ENCODE peak calls at places on chromosomes 6 and 20, in four cellular contexts. I, S, Y and U are unnamed samples.

GRCh38 chr6:85747654-85748053 is 105.0 kb upstream of the SYNCRIP start:
- DNase-seq in S (peak), Y (no peak), I (no peak), U (no peak)

GRCh38 chr6:39339557-39340555 is 17.4 kb upstream of the KCNK16 start:
- DNase-seq in I (no peak), Y (no peak), S (no peak), U (no peak)

GRCh38 chr20:56843386-56843785 is 214.3 kb downstream of the TFAP2C start:
- DNase-seq in S (no peak), I (no peak), Y (no peak), U (no peak)

GRCh38 chr6:20135677-20136268 is 76.5 kb downstream of the MBOAT1 start:
- DNase-seq in I (no peak), Y (no peak), S (no peak), U (no peak)

GRCh38 chr20:63734946-63735858 is 1.3 kb upstream of the LIME1 start:
- DNase-seq in I (no peak), Y (no peak), S (no peak), U (peak)

GRCh38 chr6:44128020-44128917 is 915 bp downstream of the TMEM63B start:
- DNase-seq in Y (peak), S (peak), I (no peak), U (peak)

GRCh38 chr6:166286831-166287271 is 21.3 kb downstream of the PRR18 start:
- DNase-seq in I (no peak), Y (peak), S (no peak), U (no peak)

GRCh38 chr6:133340557-133340956 is 99.4 kb downstream of the EYA4 start:
- DNase-seq in I (no peak), S (no peak), Y (no peak), U (peak)

GRCh38 chr6:125792680-125793079 is 1.9 kb downstream of the NCOA7 start:
- DNase-seq in I (no peak), Y (no peak), S (no peak), U (no peak)

GRCh38 chr6:139979021-139979721 is 604.7 kb upstream of the CITED2 start:
- DNase-seq in S (no peak), Y (no peak), I (no peak), U (no peak)

GRCh38 chr20:34998331-34998950 is 42.8 kb downstream of the MYH7B start:
- DNase-seq in S (no peak), I (no peak), Y (no peak), U (no peak)

GRCh38 chr6:37583261-37583660 is 83.6 kb upstream of the CCDC167 start:
- DNase-seq in Y (no peak), S (no peak), I (no peak), U (no peak)

GRCh38 chr6:21414065-21414464 is 179.5 kb upstream of the SOX4 start:
- DNase-seq in S (no peak), Y (no peak), I (no peak), U (no peak)

GRCh38 chr6:110180228-110181008 is at the start of gene CDC40:
- DNase-seq in S (peak), I (no peak), Y (peak), U (peak)

GRCh38 chr6:44801188-44801587 is 413.7 kb downstream of the CDC5L start:
- DNase-seq in Y (no peak), S (no peak), I (no peak), U (no peak)

GRCh38 chr20:62410742-62411478 is 3.8 kb upstream of the CABLES2 start:
- DNase-seq in Y (no peak), S (no peak), I (no peak), U (no peak)

GRCh38 chr20:62408640-62409039 is 1.6 kb upstream of the CABLES2 start:
- DNase-seq in Y (no peak), I (no peak), S (no peak), U (no peak)

GRCh38 chr20:62409086-62409853 is 2.2 kb upstream of the CABLES2 start:
- DNase-seq in Y (no peak), I (no peak), S (no peak), U (no peak)

GRCh38 chr20:62411479-62412193 is 4.6 kb upstream of the CABLES2 start:
- DNase-seq in I (no peak), Y (no peak), S (peak), U (no peak)

GRCh38 chr20:62409935-62410741 is 3.1 kb upstream of the CABLES2 start:
- DNase-seq in I (no peak), Y (peak), S (peak), U (peak)
- TF ChIP-seq ELF1 in I (no peak), Y (no peak), S (peak), U (no peak)

DNA sequence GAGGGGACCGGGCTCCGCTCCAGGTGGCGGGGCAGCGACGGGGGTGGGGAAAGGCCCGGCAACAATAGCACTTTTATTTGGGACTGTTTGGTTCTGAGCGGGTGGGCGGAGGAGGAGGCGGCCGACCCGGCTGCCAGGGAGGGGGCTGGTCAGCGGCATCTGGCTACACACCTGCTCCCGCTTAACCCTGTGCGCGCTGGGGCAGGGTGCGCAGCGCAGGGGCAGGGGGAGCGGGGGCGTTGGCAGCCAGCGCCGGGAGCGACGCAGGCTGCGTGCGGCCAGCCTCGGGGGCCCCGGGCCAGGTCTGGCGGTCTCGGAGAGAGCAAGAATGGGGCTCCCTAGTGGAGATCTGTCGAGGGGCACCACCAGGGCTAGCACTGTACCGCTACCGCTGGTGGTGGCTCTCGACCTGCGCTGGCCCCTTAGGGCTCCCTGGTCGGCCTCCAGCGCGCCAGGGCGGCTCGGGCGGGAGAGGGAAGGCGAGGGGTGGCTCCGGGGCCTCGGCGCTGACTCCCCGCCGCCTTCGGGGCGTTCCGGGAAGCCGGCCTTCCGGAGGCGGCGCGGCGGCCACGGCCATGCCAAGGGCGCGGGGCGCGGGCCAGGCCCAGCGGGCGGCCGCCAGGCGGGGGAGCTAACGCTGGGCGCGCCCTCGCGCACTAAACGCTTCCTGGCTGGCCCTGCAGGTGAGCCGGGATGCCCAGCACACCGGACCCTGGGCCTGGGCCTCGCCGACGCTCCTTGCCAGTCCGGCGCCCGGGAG is 92.4 kb downstream of the NCR2 start:
- DNase-seq in S (peak), Y (no peak), I (no peak), U (peak)
- H3K9ac ChIP-seq in S (peak), Y (no peak), I (peak), U (no peak)

GRCh38 chr6:72955666-72956065 is 269.6 kb downstream of the KHDC1L start:
- DNase-seq in I (no peak), Y (peak), S (no peak), U (no peak)
- TF ChIP-seq ELF1 in I (no peak), Y (no peak), S (no peak), U (no peak)

GRCh38 chr6:111823831-111824607 is 49.2 kb downstream of the FYN start:
- DNase-seq in I (no peak), Y (no peak), S (peak), U (no peak)
- H3K9ac ChIP-seq in I (no peak), Y (no peak), S (no peak), U (peak)

GRCh38 chr20:23100754-23101107 is 14.6 kb upstream of the CD93 start:
- DNase-seq in I (no peak), Y (no peak), S (no peak), U (no peak)

GRCh38 chr20:23103284-23104018 is 17.3 kb upstream of the CD93 start:
- DNase-seq in Y (no peak), I (no peak), S (no peak), U (no peak)

GRCh38 chr20:23100021-23100753 is 14.1 kb upstream of the CD93 start:
- DNase-seq in I (no peak), Y (no peak), S (no peak), U (no peak)

GRCh38 chr20:23105193-23105592 is 19.1 kb upstream of the CD93 start:
- DNase-seq in S (no peak), I (no peak), Y (no peak), U (no peak)

DNA sequence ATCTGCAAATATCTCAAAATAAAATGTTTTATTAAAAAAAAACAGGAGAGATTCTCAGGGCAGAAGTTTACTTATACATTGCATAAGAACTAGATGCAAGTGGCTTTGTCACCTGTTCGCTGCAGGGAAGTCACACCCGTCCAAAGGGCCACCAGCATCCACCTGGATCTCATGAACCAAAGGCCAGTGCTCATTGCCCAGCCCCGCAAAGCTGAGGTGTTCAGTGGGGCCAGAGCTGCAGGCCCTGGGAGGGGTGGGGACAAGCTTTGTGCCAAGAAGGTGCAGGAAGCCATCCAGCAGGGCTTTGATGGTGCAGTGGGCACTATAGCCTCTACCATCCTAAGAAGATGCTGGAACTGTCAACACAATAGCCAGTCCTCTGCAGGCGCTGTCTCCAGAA is 15.6 kb upstream of the CD93 start:
- DNase-seq in Y (no peak), S (no peak), I (no peak), U (no peak)
- TF ChIP-seq ELF1 in Y (no peak), S (no peak), I (no peak), U (no peak)

GRCh38 chr20:37311710-37312355 is 22.4 kb downstream of the MANBAL start:
- DNase-seq in Y (no peak), S (no peak), I (no peak), U (no peak)
- H3K9ac ChIP-seq in Y (no peak), S (no peak), I (no peak), U (no peak)